ENCODE peak calls at places on chromosomes 16 and 17, in four cellular contexts. R is T-helper 22 cell, I is dorsolateral prefrontal cortex, X is non-pigmented ciliary epithelial cell. F is an unnamed sample.

GRCh38 chr17:6276711-6277110 is 158.2 kb downstream of the AIPL1 start:
- DNase-seq in X (no peak), R (no peak), I (no peak), F (no peak)

GRCh38 chr16:64742560-64742959 is 379.3 kb downstream of the CDH11 start:
- DNase-seq in I (no peak), X (no peak), R (no peak), F (no peak)

GRCh38 chr16:2948807-2949704 is 15.0 kb upstream of the KREMEN2 start:
- DNase-seq in X (no peak), R (no peak), I (no peak), F (no peak)

GRCh38 chr17:32783602-32784001 is 93.3 kb downstream of the MYO1D start:
- DNase-seq in I (no peak), R (no peak), X (peak; percentile 28), F (no peak)

GRCh38 chr17:30954046-30954805 is 16.6 kb upstream of the RNF135 start:
- DNase-seq in R (no peak), X (no peak), I (no peak), F (peak; percentile 40)

GRCh38 chr16:3112058-3112880 is at the start of gene ZNF205:
- DNase-seq in I (peak; percentile 71), X (no peak), R (no peak), F (peak; percentile 90)

GRCh38 chr16:71610936-71611871 is 14.8 kb upstream of the MARVELD3 start:
- DNase-seq in I (peak; percentile 64), X (no peak), R (peak; percentile 35), F (peak; percentile 88)

GRCh38 chr17:37836593-37836992 is 87.6 kb upstream of the TBC1D3K start:
- DNase-seq in I (no peak), R (no peak), X (no peak), F (no peak)

GRCh38 chr16:84836234-84836647 is 16.5 kb downstream of the CRISPLD2 start:
- DNase-seq in X (peak; percentile 98), R (no peak), I (no peak), F (peak; percentile 94)

GRCh38 chr17:2366747-2367494 is 29.6 kb downstream of the SGSM2 start:
- DNase-seq in I (no peak), R (no peak), X (no peak), F (no peak)

GRCh38 chr17:28038802-28039600 is 3.5 kb upstream of the NLK start:
- DNase-seq in R (no peak), I (no peak), X (no peak), F (no peak)

GRCh38 chr17:27464431-27464830 is 8.2 kb downstream of the KSR1 start:
- DNase-seq in I (no peak), X (no peak), R (no peak), F (no peak)

GRCh38 chr17:79612468-79613194 is 1.8 kb upstream of the RBFOX3 start:
- DNase-seq in I (peak; percentile 40), X (no peak), R (no peak), F (no peak)

GRCh38 chr17:54980372-54980771 is 11.8 kb downstream of the STXBP4 start:
- DNase-seq in I (no peak), X (no peak), R (no peak), F (no peak)

GRCh38 chr17:2181206-2181983 is 122.2 kb downstream of the SMG6 start:
- DNase-seq in I (peak; percentile 77), X (no peak), R (no peak), F (peak; percentile 94)